ENCODE peak calls at places on chromosome 2, in eight cellular contexts. M is SJSA1; E is left cardiac atrium; S is SIG-M5; U is uterus; A is NCI-H774; I is stimulated activated CD4-positive, alpha-beta T cell treated with anti-CD3 and anti-CD28 coated beads, Interleukin-15, amount 100 ng/mL, for 1 hour; P is effector CD4-positive, alpha-beta T cell. W is an unnamed sample.

GRCh38 chr2:150425121-150425559 is 62.3 kb downstream of the RND3 start:
- DNase-seq in E (peak), U (no peak), I (no peak), P (no peak), A (no peak), M (no peak), S (no peak), W (no peak)

GRCh38 chr2:210994104-210994503 is 437.7 kb downstream of the CPS1 start:
- DNase-seq in I (no peak), E (no peak), A (no peak), S (no peak), P (no peak), U (no peak), M (no peak), W (no peak)

GRCh38 chr2:21395366-21395765 is 271.6 kb downstream of the TDRD15 start:
- DNase-seq in A (no peak), M (no peak), S (no peak), P (no peak), I (no peak), E (no peak), U (no peak), W (no peak)

GRCh38 chr2:150762571-150762970 is 275.1 kb upstream of the RND3 start:
- DNase-seq in S (no peak), P (no peak), E (no peak), M (no peak), U (no peak), A (no peak), I (no peak), W (no peak)

GRCh38 chr2:233311241-233311926 is 3.8 kb downstream of the SAG start:
- DNase-seq in I (no peak), U (no peak), P (no peak), S (no peak), A (no peak), E (no peak), M (no peak), W (no peak)

GRCh38 chr2:32427672-32428622 is 71.1 kb downstream of the BIRC6 start:
- DNase-seq in I (no peak), P (no peak), U (no peak), M (no peak), S (no peak), A (peak), E (no peak), W (no peak)

GRCh38 chr2:170213651-170214050 is 35.7 kb downstream of the MYO3B start:
- DNase-seq in S (no peak), A (no peak), P (no peak), M (no peak), I (no peak), U (no peak), E (no peak), W (no peak)

GRCh38 chr2:10004836-10005235 is 38.5 kb upstream of the KLF11 start:
- DNase-seq in A (no peak), I (no peak), E (no peak), U (no peak), S (no peak), P (no peak), M (no peak), W (no peak)

GRCh38 chr2:31556921-31557320 is 23.8 kb downstream of the SRD5A2 start:
- DNase-seq in M (no peak), P (no peak), E (no peak), S (no peak), A (no peak), U (no peak), I (no peak), W (no peak)

GRCh38 chr2:219125225-219125885 is 35.3 kb downstream of the NHEJ1 start:
- DNase-seq in I (no peak), U (peak), M (peak), E (peak), P (no peak), S (no peak), A (no peak), W (no peak)

GRCh38 chr2:8144785-8145184 is 537.1 kb upstream of the ID2 start:
- DNase-seq in P (no peak), M (no peak), S (no peak), U (no peak), E (no peak), A (no peak), I (no peak), W (no peak)

GRCh38 chr2:101869527-101869926 is 122.2 kb upstream of the IL1R2 start:
- DNase-seq in M (no peak), P (no peak), S (no peak), A (no peak), E (no peak), I (no peak), U (no peak), W (no peak)

GRCh38 chr2:128408349-128409305 is 90.0 kb upstream of the HS6ST1 start:
- DNase-seq in M (peak), S (no peak), I (no peak), P (no peak), A (no peak), E (no peak), U (peak), W (peak)

GRCh38 chr2:52260904-52261303 is 1229.0 kb upstream of the NRXN1 start:
- DNase-seq in E (no peak), I (no peak), U (no peak), P (no peak), S (no peak), A (no peak), M (no peak), W (no peak)

GRCh38 chr2:215680605-215681598 is 245.0 kb upstream of the FN1 start:
- DNase-seq in S (peak), U (no peak), E (no peak), P (no peak), I (no peak), M (no peak), A (peak), W (no peak)

GRCh38 chr2:73907840-73908452 is 15.1 kb downstream of the ACTG2 start:
- DNase-seq in P (peak), E (no peak), S (no peak), I (peak), M (no peak), U (no peak), A (peak), W (no peak)

GRCh38 chr2:41910126-41910525 is 137.7 kb upstream of the PKDCC start:
- DNase-seq in E (no peak), S (no peak), A (no peak), U (no peak), P (no peak), I (no peak), M (no peak), W (no peak)

GRCh38 chr2:240997141-240997855 is 1.1 kb upstream of the SNED1 start:
- DNase-seq in P (no peak), I (no peak), U (peak), S (no peak), M (no peak), A (no peak), E (peak), W (peak)

GRCh38 chr2:113676651-113677050 is 49.6 kb downstream of the RABL2A start:
- DNase-seq in P (no peak), U (no peak), A (no peak), E (no peak), I (no peak), M (no peak), S (no peak), W (no peak)

GRCh38 chr2:54387592-54387991 is 68.5 kb upstream of the SPTBN1 start:
- DNase-seq in A (no peak), P (no peak), I (no peak), M (no peak), E (no peak), S (no peak), U (no peak), W (no peak)